ENCODE peak calls at places on chromosomes 16 and 17, in nine cellular contexts. D is A673, S is Panc1, T is neural progenitor cell, E is transverse colon, L is heart left ventricle, N is body of pancreas, G is astrocyte, Q is tibial artery. X is an unnamed sample. For H3K4me1, the result is how much of the 10 kb centered on the place peaks cover.

GRCh38 chr17:41610965-41611640 is 1.5 kb downstream of the KRT16 start:
- DNase-seq in D (no peak), S (no peak), T (no peak), E (no peak), L (no peak), N (no peak), G (no peak), Q (no peak), X (no peak)

GRCh38 chr16:19875900-19876299 is 8.7 kb downstream of the GPRC5B start:
- DNase-seq in D (no peak), S (no peak), T (peak), E (no peak), L (no peak), N (no peak), G (no peak), Q (no peak), X (no peak)

GRCh38 chr17:78854508-78854907 is 13.9 kb upstream of the USP36 start:
- DNase-seq in D (no peak), S (no peak), T (no peak), E (no peak), L (no peak), N (no peak), G (no peak), Q (no peak), X (no peak)

GRCh38 chr16:67241008-67241900 is 6.0 kb downstream of the FHOD1 start:
- DNase-seq in D (peak), S (no peak), T (no peak), E (peak), L (peak), N (peak), G (peak), Q (peak), X (peak)

GRCh38 chr17:41917957-41918391 is 777 bp downstream of the ACLY start:
- DNase-seq in D (peak), S (no peak), T (peak), E (peak), L (peak), N (peak), G (no peak), Q (peak), X (peak)

GRCh38 chr16:1762196-1762878 is 9.0 kb downstream of the NME3 start:
- DNase-seq in D (no peak), S (no peak), T (no peak), E (no peak), L (peak), N (no peak), G (no peak), Q (no peak), X (no peak)

GRCh38 chr16:78628526-78628925 is 529.1 kb downstream of the WWOX start:
- DNase-seq in D (peak), S (no peak), T (no peak), E (no peak), L (no peak), N (no peak), G (peak), Q (no peak), X (no peak)

GRCh38 chr16:27625050-27625697 is 75.2 kb downstream of the KATNIP start:
- DNase-seq in D (no peak), S (no peak), T (no peak), E (peak), L (no peak), N (peak), G (peak), Q (peak), X (peak)

GRCh38 chr16:16111639-16112038 is 111.7 kb downstream of the ABCC6 start:
- DNase-seq in D (no peak), S (no peak), T (no peak), E (no peak), L (no peak), N (no peak), G (no peak), Q (no peak), X (no peak)

GRCh38 chr16:57301126-57301817 is 16.8 kb upstream of the PLLP start:
- DNase-seq in D (no peak), S (no peak), T (no peak), E (no peak), L (no peak), N (no peak), G (no peak), Q (peak), X (peak)

GRCh38 chr17:32742686-32743538 is 134.0 kb downstream of the MYO1D start:
- DNase-seq in D (no peak), S (no peak), T (no peak), E (no peak), L (no peak), N (no peak), G (no peak), Q (no peak), X (no peak)

GRCh38 chr17:29590979-29591736 is 1.7 kb upstream of the GIT1 start:
- DNase-seq in D (no peak), S (no peak), T (peak), E (peak), L (no peak), N (peak), G (peak), Q (peak), X (no peak)

GRCh38 chr16:58970775-58971174 is 236.7 kb upstream of the GOT2 start:
- DNase-seq in D (no peak), S (no peak), T (no peak), E (no peak), L (no peak), N (no peak), G (no peak), Q (no peak), X (no peak)

GRCh38 chr16:87382023-87382785 is 1.4 kb downstream of the FBXO31 start:
- DNase-seq in D (no peak), S (no peak), T (no peak), E (peak), L (no peak), N (no peak), G (no peak), Q (no peak), X (peak)

GRCh38 chr16:6482861-6483530 is 849.6 kb upstream of the RBFOX1 start:
- DNase-seq in D (no peak), S (no peak), T (no peak), E (no peak), L (no peak), N (no peak), G (no peak), Q (no peak), X (no peak)

DNA sequence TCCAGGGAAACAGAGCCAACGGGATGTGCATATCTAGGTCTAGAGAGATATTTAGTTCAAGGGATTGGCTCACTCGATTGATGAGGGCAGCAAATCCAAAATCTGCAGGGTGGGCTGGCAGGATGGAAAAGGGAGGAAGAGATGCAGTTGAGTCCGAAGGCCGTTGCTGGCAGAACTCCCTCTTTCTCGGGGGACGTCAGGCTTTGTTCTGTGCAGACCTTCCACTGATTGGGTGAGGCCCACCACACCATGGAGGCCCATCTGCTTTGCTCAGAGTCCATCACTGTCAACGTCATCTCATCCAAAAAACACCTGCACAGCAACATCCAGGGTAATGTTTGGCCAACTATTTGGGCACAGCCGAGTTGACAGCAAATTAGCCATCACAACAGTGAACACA is 215.4 kb upstream of the RPL38 start:
- DNase-seq in D (no peak), S (no peak), T (no peak), E (no peak), L (no peak), N (no peak), G (no peak), Q (no peak), X (no peak)
- H3K4me1 ChIP-seq in D (under half), S (under half), T (under half), E (under half), L (under half), N (under half), G (under half), Q (under half), X (under half)

GRCh38 chr16:85891033-85891775 is 7.8 kb upstream of the IRF8 start:
- DNase-seq in D (no peak), S (no peak), T (no peak), E (no peak), L (no peak), N (peak), G (peak), Q (no peak), X (peak)

GRCh38 chr16:85898521-85899442 is at the start of gene IRF8:
- DNase-seq in D (peak), S (no peak), T (peak), E (peak), L (peak), N (peak), G (peak), Q (peak), X (peak)

GRCh38 chr16:85897384-85897783 is 1.6 kb upstream of the IRF8 start:
- DNase-seq in D (no peak), S (no peak), T (no peak), E (no peak), L (no peak), N (no peak), G (no peak), Q (no peak), X (peak)

GRCh38 chr16:85891776-85892166 is 7.2 kb upstream of the IRF8 start:
- DNase-seq in D (no peak), S (no peak), T (no peak), E (peak), L (no peak), N (no peak), G (no peak), Q (no peak), X (peak)

DNA sequence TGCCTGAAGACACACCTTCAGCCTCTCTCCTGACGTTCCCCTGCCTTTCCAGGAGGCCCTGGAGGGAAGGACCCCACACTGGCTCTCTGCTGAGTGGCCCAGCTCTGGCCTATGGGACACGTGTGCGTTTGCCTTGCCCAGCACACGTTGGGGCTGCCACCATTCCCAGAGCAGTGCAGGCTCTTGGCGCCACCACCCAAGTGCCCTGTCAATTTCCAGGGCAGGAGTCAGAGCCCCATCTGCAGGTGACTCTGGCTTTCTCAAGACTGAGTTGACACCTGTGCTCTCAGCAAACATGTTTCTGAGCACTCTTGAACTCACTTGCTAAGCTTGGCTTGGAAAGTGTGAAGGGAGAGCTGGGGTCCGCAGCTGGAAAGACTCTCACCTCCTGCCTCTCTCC is 4.7 kb upstream of the IRF8 start:
- DNase-seq in D (no peak), S (no peak), T (no peak), E (peak), L (no peak), N (peak), G (no peak), Q (no peak), X (peak)
- TF ChIP-seq CTCF in D (no peak), S (no peak), T (no peak), E (peak), L (no peak), N (peak), G (no peak), Q (no peak), X (peak)

DNA sequence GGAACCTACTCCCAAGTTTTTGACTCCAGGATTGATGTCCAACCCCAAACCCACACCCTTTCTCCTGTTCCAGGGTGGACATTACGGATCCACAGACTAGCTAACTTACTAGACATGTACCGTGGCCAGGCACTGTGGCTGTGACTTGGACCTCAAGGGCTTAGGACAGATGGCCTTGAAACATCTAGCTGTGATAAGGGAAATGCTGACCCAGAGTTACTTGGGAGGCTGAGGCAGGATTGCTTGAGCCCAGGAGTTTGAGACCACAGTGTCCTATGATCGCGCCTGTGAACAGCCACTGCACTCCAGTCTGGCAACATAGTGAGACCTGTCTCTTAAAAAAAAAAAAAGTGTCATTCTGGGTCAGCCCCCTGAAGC is 4.2 kb downstream of the STARD3 start:
- DNase-seq in D (no peak), S (no peak), T (no peak), E (no peak), L (no peak), N (no peak), G (no peak), Q (no peak), X (no peak)
- H3K4me1 ChIP-seq in D (under half), S (under half), T (under half), E (half or more), L (under half), N (half or more), G (under half), Q (under half), X (under half)

DNA sequence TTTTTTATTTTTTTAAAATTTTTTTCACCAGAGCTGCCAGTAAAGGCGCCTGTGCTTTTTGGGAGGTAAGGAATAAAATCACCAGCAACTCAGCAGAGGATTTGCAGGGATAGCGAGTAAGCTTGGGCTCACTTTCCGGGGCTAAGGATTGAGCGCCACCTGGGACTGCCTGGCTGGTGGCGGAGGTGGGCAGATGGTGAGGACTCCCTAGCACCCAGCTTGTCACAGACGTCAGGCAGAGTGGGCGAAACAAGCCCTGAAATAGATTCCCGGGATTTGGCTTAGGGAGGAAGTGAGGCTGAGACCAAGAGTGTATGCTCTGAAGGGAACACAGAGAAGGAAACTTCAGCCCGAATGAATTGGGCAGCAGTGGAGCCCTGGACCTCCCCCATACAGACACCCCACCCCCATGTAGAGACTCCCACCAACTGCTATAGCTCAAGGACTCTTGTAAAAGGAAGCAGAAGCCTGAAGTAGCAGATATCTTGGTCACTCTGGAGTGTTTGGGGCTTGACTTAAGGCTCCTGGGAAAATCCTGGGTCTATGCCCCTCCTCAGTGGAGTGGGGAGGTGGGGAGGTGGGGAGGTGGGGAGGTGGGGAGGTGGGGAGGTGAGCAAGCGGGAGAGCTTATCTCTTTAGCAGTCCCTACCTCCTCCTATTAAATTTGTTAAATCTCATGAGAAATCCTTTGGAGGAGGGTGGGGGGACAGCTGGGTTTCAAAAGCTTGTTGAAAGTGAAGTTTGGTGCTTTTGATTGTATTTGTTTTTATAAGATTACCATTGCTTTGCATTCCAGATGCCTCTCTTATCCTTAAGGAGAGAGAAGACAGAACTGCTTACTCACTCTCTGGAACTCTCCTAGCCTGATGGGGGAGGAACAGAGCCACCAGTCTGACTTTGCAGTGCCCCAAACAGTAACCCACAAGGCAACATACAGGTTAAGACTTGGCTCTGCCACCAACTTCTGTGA is 8.2 kb downstream of the ARL4D start:
- DNase-seq in D (no peak), S (no peak), T (no peak), E (no peak), L (no peak), N (no peak), G (peak), Q (no peak), X (no peak)
- TF ChIP-seq CTCF in D (no peak), S (no peak), T (no peak), E (no peak), L (no peak), N (no peak), G (no peak), Q (no peak), X (no peak)

DNA sequence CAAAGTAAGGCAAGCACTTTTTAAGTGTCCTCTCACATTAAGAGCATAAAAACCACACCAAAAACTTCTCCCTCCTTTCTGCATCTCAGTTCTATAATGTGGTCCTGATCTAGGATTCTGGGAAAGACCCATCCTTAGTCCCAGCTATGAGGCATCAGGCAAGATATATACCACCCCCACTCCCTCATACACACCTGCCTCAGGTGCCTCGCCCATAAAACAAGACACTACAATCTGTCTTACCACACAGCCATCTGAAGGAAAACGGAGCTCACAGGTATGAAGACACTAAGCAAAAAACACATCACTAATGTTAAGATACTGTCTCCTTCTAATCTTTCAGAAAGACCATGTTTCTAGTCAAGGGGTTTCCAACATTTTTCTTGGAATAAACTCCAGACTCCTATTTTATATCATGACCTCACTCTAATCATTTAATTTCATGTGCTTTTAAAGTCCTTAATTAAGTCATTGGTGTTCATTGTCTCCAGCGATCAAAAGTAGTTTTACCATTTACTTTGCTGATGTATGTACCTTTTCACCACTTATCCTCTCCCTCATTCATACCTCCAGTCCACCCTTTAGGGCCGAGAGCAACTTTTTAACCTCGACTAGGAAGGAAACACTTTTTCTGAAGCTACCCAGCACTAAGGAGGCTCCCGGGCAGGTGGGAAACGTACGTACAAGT is 1.1 kb downstream of the MAP3K14 start:
- DNase-seq in D (no peak), S (no peak), T (no peak), E (no peak), L (no peak), N (no peak), G (no peak), Q (no peak), X (no peak)
- H3K4me1 ChIP-seq in D (under half), S (half or more), T (under half), E (half or more), L (under half), N (half or more), G (half or more), Q (under half), X (half or more)

GRCh38 chr17:82022981-82023446 is at the start of gene LRRC45:
- DNase-seq in D (peak), S (peak), T (peak), E (peak), L (peak), N (peak), G (peak), Q (peak), X (peak)
- TF ChIP-seq CTCF in D (no peak), S (no peak), T (no peak), E (no peak), L (no peak), N (no peak), G (no peak), Q (no peak), X (no peak)

GRCh38 chr16:84712138-84712671 is 12.4 kb downstream of the USP10 start:
- DNase-seq in D (no peak), S (no peak), T (no peak), E (no peak), L (no peak), N (no peak), G (no peak), Q (no peak), X (no peak)

GRCh38 chr16:84712801-84713775 is 13.3 kb downstream of the USP10 start:
- DNase-seq in D (no peak), S (no peak), T (no peak), E (no peak), L (no peak), N (no peak), G (no peak), Q (no peak), X (no peak)

GRCh38 chr16:84716740-84717139 is 16.9 kb downstream of the USP10 start:
- DNase-seq in D (no peak), S (no peak), T (no peak), E (no peak), L (no peak), N (no peak), G (no peak), Q (no peak), X (no peak)

GRCh38 chr16:84715854-84716253 is 16.1 kb downstream of the USP10 start:
- DNase-seq in D (no peak), S (no peak), T (no peak), E (no peak), L (no peak), N (no peak), G (no peak), Q (no peak), X (no peak)

DNA sequence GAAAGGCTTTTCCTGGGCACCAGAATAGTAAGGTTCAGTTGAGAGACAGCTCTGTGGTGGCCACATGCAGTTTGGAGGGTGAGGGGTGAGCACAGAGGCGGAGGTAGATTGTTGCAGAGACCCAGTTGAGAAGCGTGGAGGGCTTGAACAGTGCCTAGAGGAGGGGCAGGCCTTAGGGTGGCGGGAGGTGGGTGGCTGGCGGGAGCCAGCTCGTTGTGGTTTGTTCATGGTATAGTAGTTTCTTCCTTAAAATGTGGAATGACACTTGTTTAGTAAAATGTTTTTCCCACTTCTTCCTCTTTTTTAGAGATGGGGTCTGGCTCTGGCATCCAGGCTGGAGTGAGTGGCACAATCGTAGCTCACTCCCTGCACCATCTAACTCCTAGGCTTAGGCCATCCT is 14.2 kb downstream of the USP10 start:
- DNase-seq in D (no peak), S (no peak), T (no peak), E (no peak), L (no peak), N (no peak), G (no peak), Q (no peak), X (no peak)
- H3K4me1 ChIP-seq in D (under half), S (under half), T (under half), E (under half), L (under half), N (under half), G (under half), Q (under half), X (under half)